ENCODE peak calls at places on chromosome 15, in eight cellular contexts. One of them, this sample, is unnamed.
A peak's percentile ranks its signal among the peaks of the same experiment; 100 is the strongest.

GRCh38 chr15:72197460-72198409 is at the start of gene GRAMD2A:
- DNase-seq in effector memory CD8-positive, alpha-beta T cell: no peak
- DNase-seq in aorta: no peak
- DNase-seq in A549: peak; percentile 30
- DNase-seq in activated CD8-positive, alpha-beta memory T cell treated with anti-CD3 and anti-CD28 coated beads for 24 hours: peak; percentile 78
- DNase-seq in H54: no peak
- DNase-seq in nucleus accumbens: no peak
- DNase-seq in kidney: peak; percentile 84
- DNase-seq in this sample: peak; percentile 93

GRCh38 chr15:69305204-69305931 is 6.7 kb downstream of the PAQR5 start:
- DNase-seq in effector memory CD8-positive, alpha-beta T cell: no peak
- DNase-seq in aorta: peak; percentile 55
- DNase-seq in A549: peak; percentile 99
- DNase-seq in activated CD8-positive, alpha-beta memory T cell treated with anti-CD3 and anti-CD28 coated beads for 24 hours: no peak
- DNase-seq in H54: peak; percentile 67
- DNase-seq in nucleus accumbens: no peak
- DNase-seq in kidney: peak; percentile 94
- DNase-seq in this sample: no peak

GRCh38 chr15:77599899-77600298 is 32.8 kb downstream of the LINGO1 start:
- DNase-seq in effector memory CD8-positive, alpha-beta T cell: no peak
- DNase-seq in aorta: no peak
- DNase-seq in A549: peak; percentile 56
- DNase-seq in activated CD8-positive, alpha-beta memory T cell treated with anti-CD3 and anti-CD28 coated beads for 24 hours: no peak
- DNase-seq in H54: peak; percentile 38
- DNase-seq in nucleus accumbens: no peak
- DNase-seq in kidney: no peak
- DNase-seq in this sample: no peak

GRCh38 chr15:89785064-89785770 is 9.1 kb downstream of the MESP2 start:
- DNase-seq in effector memory CD8-positive, alpha-beta T cell: no peak
- DNase-seq in aorta: no peak
- DNase-seq in A549: peak; percentile 65
- DNase-seq in activated CD8-positive, alpha-beta memory T cell treated with anti-CD3 and anti-CD28 coated beads for 24 hours: no peak
- DNase-seq in H54: no peak
- DNase-seq in nucleus accumbens: no peak
- DNase-seq in kidney: peak; percentile 54
- DNase-seq in this sample: no peak

GRCh38 chr15:43189296-43189695 is 4.1 kb downstream of the CCNDBP1 start:
- DNase-seq in effector memory CD8-positive, alpha-beta T cell: no peak
- DNase-seq in aorta: no peak
- DNase-seq in A549: no peak
- DNase-seq in activated CD8-positive, alpha-beta memory T cell treated with anti-CD3 and anti-CD28 coated beads for 24 hours: no peak
- DNase-seq in H54: no peak
- DNase-seq in nucleus accumbens: no peak
- DNase-seq in kidney: no peak
- DNase-seq in this sample: no peak

GRCh38 chr15:98711810-98712209 is 63.5 kb downstream of the IGF1R start:
- DNase-seq in effector memory CD8-positive, alpha-beta T cell: no peak
- DNase-seq in aorta: no peak
- DNase-seq in A549: no peak
- DNase-seq in activated CD8-positive, alpha-beta memory T cell treated with anti-CD3 and anti-CD28 coated beads for 24 hours: no peak
- DNase-seq in H54: no peak
- DNase-seq in nucleus accumbens: no peak
- DNase-seq in kidney: no peak
- DNase-seq in this sample: no peak

GRCh38 chr15:90666135-90666909 is 50.8 kb upstream of the BLM start:
- DNase-seq in effector memory CD8-positive, alpha-beta T cell: no peak
- DNase-seq in aorta: no peak
- DNase-seq in A549: no peak
- DNase-seq in activated CD8-positive, alpha-beta memory T cell treated with anti-CD3 and anti-CD28 coated beads for 24 hours: no peak
- DNase-seq in H54: no peak
- DNase-seq in nucleus accumbens: no peak
- DNase-seq in kidney: peak; percentile 25
- DNase-seq in this sample: no peak

GRCh38 chr15:25247418-25248030 is 191.3 kb downstream of the UBE3A start:
- DNase-seq in effector memory CD8-positive, alpha-beta T cell: no peak
- DNase-seq in aorta: peak; percentile 9
- DNase-seq in A549: no peak
- DNase-seq in activated CD8-positive, alpha-beta memory T cell treated with anti-CD3 and anti-CD28 coated beads for 24 hours: peak; percentile 21
- DNase-seq in H54: no peak
- DNase-seq in nucleus accumbens: no peak
- DNase-seq in kidney: no peak
- DNase-seq in this sample: no peak

GRCh38 chr15:47514251-47514652 is 203.1 kb upstream of the SEMA6D start:
- DNase-seq in effector memory CD8-positive, alpha-beta T cell: no peak
- DNase-seq in aorta: no peak
- DNase-seq in A549: no peak
- DNase-seq in activated CD8-positive, alpha-beta memory T cell treated with anti-CD3 and anti-CD28 coated beads for 24 hours: no peak
- DNase-seq in H54: no peak
- DNase-seq in nucleus accumbens: no peak
- DNase-seq in kidney: no peak
- DNase-seq in this sample: no peak